ENCODE peak calls at places on chromosomes 3 and 15, in six cellular contexts. X is body of pancreas, U is tibial nerve, G is suprapubic skin, N is thyroid gland, L is lower leg skin. Z is an unnamed sample.

GRCh38 chr3:157257101-157257500 is 97.2 kb upstream of the CCNL1 start:
- DNase-seq in X (no peak), N (no peak), U (no peak), L (no peak), G (no peak), Z (no peak)

GRCh38 chr15:52111517-52112202 is 915 bp downstream of the BCL2L10 start:
- DNase-seq in L (no peak), U (no peak), G (no peak), X (no peak), N (no peak), Z (no peak)

GRCh38 chr3:81735334-81735733 is 26.1 kb downstream of the GBE1 start:
- DNase-seq in N (no peak), L (no peak), X (no peak), U (no peak), G (no peak), Z (no peak)

GRCh38 chr15:72902245-72902928 is 118.8 kb upstream of the ADPGK start:
- DNase-seq in G (no peak), U (peak), X (peak), L (peak), N (peak), Z (no peak)

GRCh38 chr15:69595009-69595825 is 142.6 kb downstream of the RPLP1 start:
- DNase-seq in L (no peak), N (peak), G (no peak), X (peak), U (peak), Z (no peak)

GRCh38 chr3:188149587-188149986 is 4.4 kb upstream of the LPP start:
- DNase-seq in L (no peak), N (no peak), X (no peak), U (no peak), G (no peak), Z (no peak)

GRCh38 chr3:9770276-9770812 is 597 bp upstream of the CAMK1 start:
- DNase-seq in N (peak), U (peak), X (peak), G (peak), L (peak), Z (no peak)

GRCh38 chr3:191350389-191351090 is 20.2 kb upstream of the UTS2B start:
- DNase-seq in N (no peak), G (no peak), L (no peak), X (no peak), U (no peak), Z (no peak)

GRCh38 chr15:82105458-82106205 is 59.8 kb upstream of the MEX3B start:
- DNase-seq in U (no peak), G (no peak), X (peak), N (peak), L (no peak), Z (no peak)

GRCh38 chr3:8386221-8386620 is 115.4 kb upstream of the LMCD1 start:
- DNase-seq in U (no peak), L (no peak), X (no peak), G (no peak), N (no peak), Z (no peak)

GRCh38 chr3:195895900-195896360 is 12.4 kb downstream of the TNK2 start:
- DNase-seq in X (peak), G (no peak), N (peak), L (no peak), U (peak), Z (peak)

GRCh38 chr15:85340852-85341251 is 39.6 kb upstream of the AKAP13 start:
- DNase-seq in L (no peak), X (no peak), N (no peak), U (no peak), G (no peak), Z (no peak)

GRCh38 chr3:171620825-171621434 is 160.7 kb upstream of the TNIK start:
- DNase-seq in X (no peak), G (no peak), L (no peak), N (no peak), U (no peak), Z (peak)

GRCh38 chr3:161422171-161422693 is 50.9 kb upstream of the SPTSSB start:
- DNase-seq in U (no peak), N (no peak), G (no peak), X (no peak), L (no peak), Z (no peak)

GRCh38 chr3:12629560-12629959 is 34.4 kb downstream of the RAF1 start:
- DNase-seq in U (no peak), G (no peak), N (peak), X (peak), L (no peak), Z (no peak)

GRCh38 chr3:16828815-16829214 is 55.9 kb upstream of the PLCL2 start:
- DNase-seq in U (no peak), X (peak), N (no peak), G (no peak), L (no peak), Z (peak)

GRCh38 chr15:70437882-70438331 is 325.5 kb downstream of the UACA start:
- DNase-seq in L (no peak), G (no peak), U (no peak), N (no peak), X (no peak), Z (no peak)

GRCh38 chr3:41199866-41200668 is 762 bp downstream of the CTNNB1 start:
- DNase-seq in X (peak), N (peak), U (peak), L (peak), G (no peak), Z (peak)

GRCh38 chr3:41200669-41201021 is 1.3 kb downstream of the CTNNB1 start:
- DNase-seq in L (peak), G (no peak), U (peak), X (no peak), N (peak), Z (no peak)

GRCh38 chr3:41198046-41198445 is 1.3 kb upstream of the CTNNB1 start:
- DNase-seq in X (no peak), L (no peak), U (no peak), N (no peak), G (no peak), Z (no peak)

GRCh38 chr3:41198526-41198925 is 779 bp upstream of the CTNNB1 start:
- DNase-seq in X (peak), U (peak), G (peak), N (peak), L (peak), Z (no peak)

DNA sequence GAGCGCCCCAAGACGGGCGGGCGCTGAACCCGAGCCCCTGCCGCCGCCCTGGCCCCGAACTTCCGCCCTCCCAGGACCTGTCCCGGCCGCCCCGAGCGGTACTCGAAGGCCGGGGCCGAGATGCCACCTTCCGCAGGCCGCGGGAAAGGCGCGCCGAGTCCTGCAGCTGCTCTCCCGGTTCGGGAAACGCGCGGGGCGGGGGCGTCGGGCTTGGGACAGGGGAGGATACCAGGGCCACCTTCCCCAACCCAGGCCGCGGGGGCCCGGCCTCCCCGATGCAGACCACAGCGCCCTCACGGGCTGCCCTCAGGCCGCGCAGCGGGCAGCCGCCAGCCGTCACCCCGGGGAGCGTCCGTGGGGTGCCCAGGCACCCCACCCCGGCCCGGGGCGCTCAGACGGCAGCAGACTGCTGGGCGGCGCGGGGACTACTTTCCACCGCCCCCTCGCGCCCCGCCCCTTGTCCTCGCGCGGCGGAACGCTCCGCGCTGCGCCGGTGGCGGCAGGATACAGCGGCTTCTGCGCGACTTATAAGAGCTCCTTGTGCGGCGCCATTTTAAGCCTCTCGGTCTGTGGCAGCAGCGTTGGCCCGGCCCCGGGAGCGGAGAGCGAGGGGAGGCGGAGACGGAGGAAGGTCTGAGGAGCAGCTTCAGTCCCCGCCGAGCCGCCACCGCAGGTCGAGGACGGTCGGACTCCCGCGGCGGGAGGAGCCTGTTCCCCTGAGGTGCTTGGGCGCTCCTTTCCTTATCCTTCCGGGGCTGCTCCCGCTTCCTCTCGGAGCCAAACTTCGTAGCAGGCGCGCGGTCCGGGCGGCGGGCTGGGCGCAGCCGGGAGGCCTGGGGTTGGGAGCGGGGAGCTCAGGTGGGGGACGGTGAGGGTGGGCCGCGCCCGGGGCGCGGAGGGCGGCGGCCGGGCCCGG is at the start of gene CTNNB1:
- DNase-seq in G (peak), X (peak), N (peak), U (peak), L (peak), Z (peak)
- TF ChIP-seq POLR2A in G (peak), X (peak), N (peak), U (peak), L (no peak), Z (peak)

GRCh38 chr15:79310985-79311900 is at the start of gene TMED3:
- DNase-seq in X (peak), U (peak), N (peak), G (no peak), L (no peak), Z (peak)
- TF ChIP-seq POLR2A in X (peak), U (no peak), N (no peak), G (no peak), L (no peak), Z (peak)

GRCh38 chr3:186930143-186930638 is at the start of gene ST6GAL1:
- DNase-seq in L (peak), X (peak), U (no peak), G (no peak), N (peak), Z (peak)
- TF ChIP-seq POLR2A in L (no peak), X (no peak), U (peak), G (no peak), N (no peak), Z (no peak)

GRCh38 chr15:90031231-90031791 is 30.2 kb downstream of the ZNF710 start:
- DNase-seq in U (no peak), G (no peak), L (no peak), N (no peak), X (no peak), Z (no peak)
- TF ChIP-seq POLR2A in U (no peak), G (no peak), L (no peak), N (no peak), X (no peak), Z (no peak)

Z was measured in H54.